ENCODE peak calls at places on chromosomes 1 and 21, in six cellular contexts. O, H, F, R, B and N are unnamed samples.
A peak's percentile ranks its signal among the peaks of the same experiment; 100 is the strongest.

GRCh38 chr1:96861836-96862235 is 140.3 kb downstream of the PTBP2 start:
- DNase-seq in O (no peak), F (no peak), R (no peak), H (no peak), B (no peak), N (no peak)

GRCh38 chr1:6012529-6013318 is 20.5 kb upstream of the NPHP4 start:
- DNase-seq in R (no peak), B (no peak), F (no peak), H (no peak), O (no peak), N (no peak)

GRCh38 chr1:3669971-3670431 is 17.7 kb downstream of the TP73 start:
- DNase-seq in R (no peak), F (no peak), O (no peak), B (no peak), H (no peak), N (no peak)

GRCh38 chr1:158011714-158012113 is 18.3 kb downstream of the KIRREL1 start:
- DNase-seq in F (no peak), H (no peak), O (peak; percentile 30), B (no peak), R (no peak), N (no peak)

GRCh38 chr1:31815752-31816484 is at the start of gene SPOCD1:
- DNase-seq in F (peak; percentile 79), R (peak; percentile 58), H (peak; percentile 81), O (peak; percentile 84), B (peak; percentile 90), N (peak; percentile 85)

GRCh38 chr1:108877858-108878257 is 1.1 kb downstream of the GPSM2 start:
- DNase-seq in B (no peak), O (no peak), H (no peak), F (no peak), R (no peak), N (no peak)

GRCh38 chr21:44836349-44836665 is 18.4 kb upstream of the SUMO3 start:
- DNase-seq in F (no peak), R (no peak), B (no peak), H (no peak), O (no peak), N (no peak)

GRCh38 chr1:185694081-185694480 is 40.1 kb upstream of the HMCN1 start:
- DNase-seq in B (no peak), R (peak; percentile 27), H (no peak), F (peak; percentile 12), O (no peak), N (peak; percentile 7)

GRCh38 chr1:22117851-22118250 is 25.0 kb downstream of the WNT4 start:
- DNase-seq in F (no peak), R (no peak), H (peak; percentile 69), B (no peak), O (no peak), N (no peak)

GRCh38 chr1:42739753-42740700 is at the start of gene CLDN19:
- DNase-seq in R (no peak), B (no peak), F (no peak), H (no peak), O (no peak), N (no peak)

GRCh38 chr1:243493156-243494129 is 237.6 kb downstream of the SDCCAG8 start:
- DNase-seq in O (peak; percentile 56), F (peak; percentile 24), B (no peak), H (no peak), R (no peak), N (no peak)

GRCh38 chr1:205568469-205569361 is 63.1 kb downstream of the ELK4 start:
- DNase-seq in H (peak; percentile 66), F (peak; percentile 42), B (no peak), O (no peak), R (no peak), N (peak; percentile 15)

GRCh38 chr1:51989582-51990477 is 670 bp downstream of the RAB3B start:
- DNase-seq in B (no peak), H (no peak), R (no peak), F (no peak), O (no peak), N (no peak)

GRCh38 chr21:25360593-25360992 is 246.7 kb downstream of the MRPL39 start:
- DNase-seq in H (no peak), B (no peak), F (no peak), R (no peak), O (peak; percentile 12), N (no peak)
- TF ChIP-seq CTCF in H (no peak), B (no peak), F (peak; percentile 15), R (no peak), O (peak; percentile 46), N (peak; percentile 34)

DNA sequence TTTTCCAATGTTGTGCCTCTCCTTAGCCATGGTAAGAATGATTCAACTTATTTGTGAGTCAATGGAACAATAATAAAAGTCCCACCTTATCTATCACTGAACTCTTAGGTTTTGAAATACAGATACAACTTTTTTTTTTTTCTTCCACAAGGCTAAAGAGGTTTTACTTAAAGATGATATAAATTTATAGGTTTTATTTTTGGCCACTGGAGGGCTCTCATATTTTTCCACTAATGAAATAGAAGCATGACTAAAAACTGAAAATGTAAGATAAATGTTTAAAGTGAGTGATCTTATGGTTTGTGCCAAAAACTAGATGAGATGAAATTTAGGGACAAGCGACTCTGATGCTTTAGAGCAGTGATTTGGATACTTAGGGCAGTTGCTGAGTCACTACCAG is 499.0 kb downstream of the NUF2 start:
- DNase-seq in O (peak; percentile 42), H (no peak), F (no peak), R (no peak), B (no peak), N (no peak)
- TF ChIP-seq CTCF in O (peak; percentile 30), H (no peak), F (peak; percentile 4), R (peak; percentile 21), B (no peak), N (no peak)

DNA sequence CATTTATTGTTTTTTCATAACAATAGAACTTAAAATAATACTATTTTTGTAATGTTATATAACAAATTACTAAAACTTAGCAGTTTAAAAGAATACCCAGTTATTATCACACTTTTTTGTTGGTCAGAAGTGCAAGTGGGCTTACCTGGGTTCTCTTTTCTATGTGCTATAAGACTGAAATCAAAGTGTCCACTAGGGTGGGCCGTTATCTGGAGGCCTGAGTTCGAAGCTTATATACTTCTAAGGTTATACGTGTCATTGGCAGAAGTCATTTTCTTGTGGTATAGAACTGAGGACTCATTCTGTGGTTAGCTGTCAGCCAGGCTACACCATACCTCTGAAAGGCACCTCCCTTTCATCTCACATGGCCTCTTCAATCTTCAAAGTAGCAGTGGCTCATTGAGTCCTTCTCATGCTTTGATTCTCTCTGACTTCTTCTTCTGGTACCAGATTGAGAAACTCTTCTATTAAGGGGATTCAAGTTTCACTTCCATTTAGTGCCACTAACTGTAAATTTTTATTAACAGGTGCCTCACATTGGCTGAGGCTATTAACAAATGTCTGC is 414.3 kb downstream of the AMY1C start:
- DNase-seq in R (no peak), F (no peak), O (no peak), H (no peak), B (no peak), N (no peak)
- TF ChIP-seq CTCF in R (no peak), F (no peak), O (no peak), H (no peak), B (no peak), N (no peak)

DNA sequence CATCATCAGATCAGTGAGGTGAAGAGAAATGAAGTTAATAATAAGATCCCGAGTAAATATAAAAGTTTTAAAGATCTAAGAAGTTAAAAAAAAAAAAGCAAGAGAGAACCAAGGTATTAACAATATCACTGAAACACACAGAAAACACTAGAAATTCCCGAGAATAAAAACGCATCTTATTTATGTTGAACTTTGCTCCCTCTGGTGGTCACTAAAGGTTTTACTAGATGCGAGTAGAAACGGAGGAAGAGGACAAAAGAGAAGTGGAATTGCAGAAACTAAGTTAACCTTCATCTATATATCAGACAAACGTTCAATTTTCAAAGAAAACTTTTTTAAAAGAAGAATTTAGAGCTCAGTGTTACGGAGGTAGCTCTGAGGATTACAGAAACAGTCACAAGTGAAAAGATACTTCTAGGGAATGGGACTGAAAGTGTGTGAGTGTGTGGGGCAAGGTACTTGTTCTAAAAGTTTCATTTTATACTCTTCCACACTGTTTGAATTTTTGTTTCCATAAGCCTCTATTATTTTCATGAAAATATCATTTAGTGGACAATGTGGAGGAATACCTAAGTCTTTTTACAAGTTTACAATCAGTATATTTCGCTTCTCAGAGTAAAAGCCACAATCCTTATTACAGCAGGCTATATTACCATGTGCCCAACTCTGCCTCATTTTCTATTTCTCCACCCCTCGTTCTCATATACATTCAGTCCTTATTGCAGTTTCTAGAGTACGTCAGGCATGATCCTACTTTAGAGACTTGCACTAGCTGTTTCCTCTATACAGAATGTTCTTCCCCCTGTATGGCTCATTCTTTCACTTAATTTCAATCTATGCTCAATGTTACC is 19.7 kb downstream of the ACBD6 start:
- DNase-seq in H (no peak), B (no peak), F (peak; percentile 38), R (peak; percentile 13), O (peak; percentile 67), N (peak; percentile 59)
- TF ChIP-seq CTCF in H (peak; percentile 57), B (peak; percentile 47), F (peak; percentile 67), R (peak; percentile 78), O (peak; percentile 71), N (peak; percentile 65)

GRCh38 chr1:23422313-23422877 is 2.2 kb downstream of the TCEA3 start:
- DNase-seq in B (peak; percentile 63), F (no peak), H (peak; percentile 90), O (peak; percentile 78), R (peak; percentile 80), N (peak; percentile 52)
- TF ChIP-seq CTCF in B (no peak), F (no peak), H (no peak), O (no peak), R (no peak), N (no peak)

GRCh38 chr1:17744666-17745563 is 10.2 kb upstream of the ACTL8 start:
- DNase-seq in O (no peak), F (no peak), R (no peak), B (no peak), H (no peak), N (no peak)
- TF ChIP-seq CTCF in O (no peak), F (no peak), R (no peak), B (no peak), H (no peak), N (no peak)

DNA sequence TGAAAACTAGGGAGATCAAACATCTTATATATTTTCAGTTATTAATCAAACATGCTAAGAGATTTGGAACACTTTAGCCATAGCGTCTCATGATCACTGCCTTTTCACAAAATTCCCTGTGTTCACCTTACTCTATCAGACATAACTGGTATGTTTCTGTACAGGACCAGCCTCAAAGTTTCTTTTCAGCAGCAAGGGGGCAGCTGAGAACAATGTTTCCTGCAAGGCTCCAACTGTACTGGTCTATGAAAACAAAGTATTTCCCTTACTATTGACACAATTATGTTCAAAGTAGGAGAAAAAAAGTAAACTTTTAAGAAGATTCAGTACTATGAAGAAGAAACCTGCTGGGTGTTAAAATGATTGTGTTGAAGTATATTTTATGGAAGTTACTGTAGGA is 98.5 kb downstream of the ATF6 start:
- DNase-seq in R (peak; percentile 11), F (no peak), B (no peak), O (peak; percentile 57), H (peak; percentile 59), N (peak; percentile 4)
- TF ChIP-seq CTCF in R (peak; percentile 31), F (no peak), B (no peak), O (peak; percentile 47), H (peak; percentile 47), N (no peak)